ENCODE peak calls at places on chromosomes 3 and 15, in six cellular contexts. W, A, H, F, V and U are unnamed samples. For H3K4me1 and H3K36me3, the result is how much of the 10 kb centered on the place peaks cover.

GRCh38 chr15:73051811-73052678 is at the start of gene NEO1:
- DNase-seq in W (peak), A (peak), H (peak), F (peak), V (peak), U (peak)

GRCh38 chr3:189222927-189223706 is 51.3 kb downstream of the TPRG1 start:
- DNase-seq in W (no peak), A (no peak), H (no peak), F (no peak), V (no peak), U (no peak)

GRCh38 chr15:101037090-101037830 is 118.1 kb downstream of the LRRK1 start:
- DNase-seq in W (no peak), A (no peak), H (no peak), F (no peak), V (no peak), U (no peak)

GRCh38 chr3:11099306-11099705 is 55.0 kb upstream of the HRH1 start:
- DNase-seq in W (no peak), A (no peak), H (no peak), F (no peak), V (no peak), U (no peak)

GRCh38 chr3:155046935-155047334 is 33.2 kb upstream of the MME start:
- DNase-seq in W (no peak), A (no peak), H (no peak), F (no peak), V (no peak), U (no peak)

GRCh38 chr15:75033809-75034208 is 10.4 kb downstream of the PPCDC start:
- DNase-seq in W (peak), A (no peak), H (no peak), F (no peak), V (no peak), U (no peak)

GRCh38 chr15:61916104-61916503 is 144.1 kb downstream of the VPS13C start:
- DNase-seq in W (no peak), A (no peak), H (no peak), F (no peak), V (peak), U (no peak)

GRCh38 chr3:8990266-8991215 is 27.3 kb upstream of the RAD18 start:
- DNase-seq in W (no peak), A (no peak), H (no peak), F (no peak), V (no peak), U (no peak)

GRCh38 chr3:34582054-34582453 is 783.6 kb downstream of the PDCD6IP start:
- DNase-seq in W (peak), A (no peak), H (no peak), F (no peak), V (no peak), U (no peak)

GRCh38 chr3:157074490-157074889 is 85.5 kb downstream of the CCNL1 start:
- DNase-seq in W (no peak), A (no peak), H (no peak), F (no peak), V (no peak), U (no peak)

DNA sequence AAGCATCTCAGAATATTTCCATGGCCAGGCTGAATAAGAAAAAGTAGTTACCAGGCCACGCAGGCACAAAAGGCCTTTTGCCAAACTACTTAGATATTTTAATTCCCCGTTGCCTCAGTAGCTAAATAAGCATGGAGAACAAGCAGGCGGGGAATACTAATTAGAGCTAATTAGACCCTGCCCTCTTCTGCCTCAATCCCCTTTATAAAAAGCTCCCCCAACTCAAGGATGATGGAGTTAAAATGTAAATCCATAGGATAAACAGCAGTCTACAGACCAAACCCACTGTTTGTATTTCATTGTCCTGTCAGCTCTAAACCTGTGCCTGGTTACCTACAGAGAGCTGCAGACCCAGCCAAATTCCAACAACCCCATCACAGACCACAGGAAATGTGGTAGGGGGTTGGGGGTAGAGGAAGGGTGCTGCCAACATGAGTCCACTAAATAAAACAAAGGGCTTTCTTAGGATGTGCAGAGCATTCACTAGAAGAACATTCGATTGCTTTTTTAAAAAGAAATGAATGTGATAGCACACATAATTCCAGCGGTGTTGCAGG is 3.9 kb downstream of the ITGB5 start:
- DNase-seq in W (no peak), A (peak), H (no peak), F (no peak), V (no peak), U (no peak)
- H3K4me3 ChIP-seq in W (no peak), A (no peak), H (no peak), F (no peak), V (no peak), U (no peak)

GRCh38 chr15:63238796-63239195 is 38.6 kb upstream of the APH1B start:
- DNase-seq in W (no peak), A (no peak), H (no peak), F (no peak), V (no peak), U (no peak)
- H3K4me1 ChIP-seq in W (under half), A (under half), H (under half), F (half or more), V (under half), U (under half)

DNA sequence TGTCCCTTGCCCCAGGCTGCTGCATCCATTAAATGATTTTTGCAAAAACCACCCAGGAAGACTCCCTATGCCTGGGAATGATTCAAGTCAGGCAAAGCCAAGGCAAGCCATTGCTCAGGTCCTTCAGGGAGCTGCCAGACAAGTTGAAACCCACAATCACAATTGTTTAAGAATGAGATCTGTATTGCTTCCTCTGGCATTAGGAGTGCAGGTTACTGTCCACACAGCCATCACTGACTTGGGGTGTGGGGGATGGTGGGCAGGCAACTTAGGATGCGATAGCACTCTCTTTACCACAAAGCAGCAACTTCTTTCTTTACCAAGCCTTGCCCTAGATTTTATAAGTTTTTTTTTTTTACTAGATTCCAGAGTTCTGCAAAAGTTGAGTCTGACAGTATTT is 15.0 kb upstream of the IL20RB start:
- DNase-seq in W (no peak), A (no peak), H (no peak), F (no peak), V (peak), U (no peak)
- H3K36me3 ChIP-seq in W (under half), A (under half), H (under half), F (under half), V (under half), U (under half)

GRCh38 chr3:194141415-194142155 is 5.6 kb downstream of the HES1 start:
- DNase-seq in W (peak), A (peak), H (peak), F (peak), V (peak), U (peak)

GRCh38 chr3:194140520-194141414 is 4.8 kb downstream of the HES1 start:
- DNase-seq in W (peak), A (peak), H (peak), F (no peak), V (peak), U (peak)

GRCh38 chr3:194139085-194139976 is 3.4 kb downstream of the HES1 start:
- DNase-seq in W (peak), A (peak), H (peak), F (no peak), V (peak), U (peak)

GRCh38 chr3:194138732-194139084 is 2.8 kb downstream of the HES1 start:
- DNase-seq in W (no peak), A (no peak), H (no peak), F (no peak), V (no peak), U (peak)

GRCh38 chr3:194139977-194140351 is 4.0 kb downstream of the HES1 start:
- DNase-seq in W (peak), A (no peak), H (no peak), F (no peak), V (no peak), U (no peak)
- H3K4me3 ChIP-seq in W (no peak), A (no peak), H (no peak), F (no peak), V (no peak), U (peak)

GRCh38 chr15:90207252-90207651 is 6.1 kb downstream of the SEMA4B start:
- DNase-seq in W (no peak), A (no peak), H (no peak), F (no peak), V (no peak), U (no peak)

GRCh38 chr15:90210593-90210992 is 9.5 kb downstream of the SEMA4B start:
- DNase-seq in W (no peak), A (no peak), H (no peak), F (no peak), V (no peak), U (no peak)

GRCh38 chr15:90205886-90206285 is 4.8 kb downstream of the SEMA4B start:
- DNase-seq in W (no peak), A (no peak), H (no peak), F (no peak), V (no peak), U (no peak)

GRCh38 chr15:90209591-90209990 is 8.5 kb downstream of the SEMA4B start:
- DNase-seq in W (no peak), A (no peak), H (no peak), F (no peak), V (no peak), U (no peak)

DNA sequence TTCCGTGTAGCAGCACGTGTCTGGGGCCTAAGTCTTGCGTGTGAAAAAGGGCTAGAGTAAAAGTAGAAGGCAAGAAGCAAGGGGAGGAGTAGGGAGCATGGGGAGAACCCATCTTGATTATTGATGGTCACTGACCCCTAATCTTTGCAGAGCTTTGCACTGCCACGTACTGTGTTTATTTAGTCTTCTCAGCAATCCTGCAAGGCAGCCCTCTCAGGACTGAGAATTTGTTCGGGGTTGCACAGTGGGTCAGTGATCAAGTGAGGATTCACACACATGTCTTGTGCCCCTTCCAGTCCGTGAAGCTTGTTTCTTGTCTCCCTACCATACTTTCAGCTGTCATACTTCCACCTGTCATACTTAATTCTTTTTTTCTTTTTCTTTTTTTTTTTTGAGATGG is 7.2 kb downstream of the SEMA4B start:
- DNase-seq in W (no peak), A (no peak), H (no peak), F (no peak), V (no peak), U (no peak)
- H3K4me1 ChIP-seq in W (under half), A (under half), H (under half), F (under half), V (under half), U (under half)

DNA sequence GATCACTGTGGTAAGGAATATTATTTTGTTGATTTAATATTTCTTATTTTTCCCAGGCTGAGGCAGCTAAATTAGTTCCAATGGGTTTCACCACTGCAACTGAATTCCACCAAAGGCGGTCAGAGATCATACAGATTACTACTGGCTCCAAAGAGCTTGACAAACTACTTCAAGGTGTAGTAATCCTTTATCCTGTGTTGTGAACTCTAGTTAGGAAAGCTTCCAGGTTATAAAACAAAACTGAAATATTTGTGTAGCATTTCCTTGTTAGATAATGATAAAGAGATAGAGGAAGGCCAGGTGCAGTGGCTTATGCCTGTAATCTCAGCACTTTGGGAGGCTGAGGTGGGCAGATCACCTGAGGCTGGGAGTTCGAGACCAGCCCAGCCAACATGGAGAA is 11.1 kb downstream of the RAD51 start:
- DNase-seq in W (no peak), A (no peak), H (no peak), F (no peak), V (no peak), U (no peak)
- H3K36me3 ChIP-seq in W (under half), A (half or more), H (under half), F (under half), V (under half), U (under half)

DNA sequence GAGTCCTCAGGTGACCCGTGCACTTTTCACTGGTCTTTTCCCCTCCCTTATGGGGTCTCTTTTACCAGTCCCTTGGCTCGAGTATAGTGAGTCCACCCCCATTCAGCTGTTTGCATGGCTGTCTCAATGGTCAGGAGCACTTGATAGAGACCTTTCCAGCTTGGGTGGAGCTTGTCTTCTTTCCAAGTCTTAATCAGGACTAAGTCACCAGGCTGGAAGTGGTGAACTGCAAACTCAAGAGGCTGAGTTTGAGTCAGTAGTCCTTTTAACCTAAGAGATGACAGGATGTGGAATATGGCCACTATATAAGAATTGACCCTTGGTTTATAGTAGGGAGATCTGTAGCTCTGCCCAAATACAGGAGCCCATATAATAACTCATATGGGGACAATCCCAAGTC is 279.7 kb downstream of the PYDC2 start:
- DNase-seq in W (no peak), A (no peak), H (no peak), F (no peak), V (no peak), U (no peak)
- H3K4me3 ChIP-seq in W (no peak), A (no peak), H (no peak), F (no peak), V (no peak), U (no peak)

DNA sequence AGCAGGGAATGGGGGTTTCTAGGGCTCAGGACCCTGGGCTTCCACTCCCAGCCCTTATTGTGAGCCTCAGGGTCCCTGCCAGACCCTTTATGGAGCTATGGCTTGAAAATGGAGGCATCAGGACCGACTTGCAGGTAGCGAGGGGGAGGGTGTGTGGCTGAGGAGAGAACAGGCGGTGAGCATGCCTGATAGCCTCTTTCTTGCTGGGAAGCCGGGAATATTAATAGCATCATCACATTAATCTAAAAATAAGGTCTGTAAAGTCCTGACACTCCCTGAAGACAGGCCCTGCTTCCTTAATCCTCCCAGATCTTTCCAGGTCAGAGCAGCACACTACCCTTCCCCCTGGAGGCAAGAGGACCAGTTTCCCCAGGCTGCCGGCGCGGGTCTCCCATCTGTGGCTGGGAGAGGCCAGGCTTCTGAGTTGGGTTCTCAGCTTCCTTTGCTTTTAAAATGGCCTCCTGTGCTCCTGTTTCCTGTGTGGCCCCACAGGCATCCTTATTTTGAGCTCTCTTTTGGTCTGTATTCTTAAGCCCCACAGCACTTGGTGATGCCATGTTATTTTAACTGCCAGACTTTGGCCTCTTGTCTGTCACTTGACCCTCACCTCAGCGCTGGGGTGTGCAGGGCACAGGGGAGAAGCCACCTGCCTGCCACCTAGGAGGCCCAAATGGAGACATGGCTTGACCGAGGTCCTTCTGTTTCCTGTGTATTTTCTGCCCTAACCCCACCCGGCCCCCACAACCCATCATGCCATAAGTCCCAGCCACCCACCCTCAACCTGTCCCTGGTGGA is 185.0 kb upstream of the TOPAZ1 start:
- DNase-seq in W (no peak), A (no peak), H (no peak), F (no peak), V (no peak), U (no peak)
- H3K4me1 ChIP-seq in W (under half), A (under half), H (under half), F (under half), V (under half), U (under half)